ENCODE peak calls at places on chromosome 12, in ten cellular contexts. O is sigmoid colon; Y is right atrium auricular region; I is activated T-helper 1 cell treated with Interleukin-2 at 50 U/mL for 16 hours; C is astrocyte; B is uterus; X is stimulated activated CD4-positive, alpha-beta T cell treated with anti-CD3 and anti-CD28 coated beads, Interleukin-1b, Interleukin-23, amount 100 ng/mL, for 24 hours; W is EH; D is frontal cortex; F is fibroblast of pulmonary artery. H is an unnamed sample.

GRCh38 chr12:45721954-45722353 is 7.6 kb upstream of the ARID2 start:
- DNase-seq in X (no peak), I (no peak), D (no peak), Y (no peak), O (no peak), B (no peak), F (no peak), C (no peak), W (no peak), H (no peak)

GRCh38 chr12:97203408-97203807 is 259.2 kb upstream of the RMST start:
- DNase-seq in W (no peak), B (no peak), C (no peak), Y (no peak), X (no peak), F (no peak), D (no peak), I (no peak), O (no peak), H (no peak)

GRCh38 chr12:101076940-101077351 is 133.1 kb downstream of the SLC5A8 start:
- DNase-seq in C (peak), X (no peak), W (peak), D (no peak), O (no peak), F (peak), B (no peak), Y (no peak), I (no peak), H (no peak)

GRCh38 chr12:15423629-15424028 is 101.3 kb downstream of the PTPRO start:
- DNase-seq in C (peak), O (no peak), W (peak), I (no peak), F (peak), B (no peak), X (no peak), Y (no peak), D (no peak), H (no peak)

GRCh38 chr12:58939399-58940100 is 19.2 kb upstream of the LRIG3 start:
- DNase-seq in B (no peak), D (no peak), W (peak), F (no peak), X (no peak), O (no peak), I (no peak), C (no peak), Y (no peak), H (no peak)

GRCh38 chr12:51517800-51518199 is 73.2 kb upstream of the SCN8A start:
- DNase-seq in Y (no peak), W (no peak), D (no peak), F (peak), X (no peak), B (no peak), I (no peak), O (no peak), C (no peak), H (no peak)

GRCh38 chr12:2813573-2814185 is 1.2 kb downstream of the ITFG2 start:
- DNase-seq in O (no peak), B (no peak), I (no peak), W (peak), Y (no peak), X (peak), D (peak), C (peak), F (peak), H (no peak)

GRCh38 chr12:107349008-107349747 is 255.8 kb upstream of the CRY1 start:
- DNase-seq in F (peak), B (no peak), W (peak), O (no peak), Y (no peak), I (no peak), C (peak), X (no peak), D (no peak), H (no peak)

GRCh38 chr12:115337693-115338543 is 653.9 kb upstream of the TBX3 start:
- DNase-seq in C (peak), O (peak), B (peak), F (peak), Y (peak), W (peak), D (no peak), I (no peak), X (no peak), H (no peak)

GRCh38 chr12:8562310-8562709 is 21.6 kb upstream of the CLEC4E start:
- DNase-seq in F (no peak), D (no peak), Y (no peak), O (no peak), C (no peak), X (no peak), B (no peak), I (no peak), W (no peak), H (no peak)

GRCh38 chr12:123075591-123076171 is 75.2 kb downstream of the PITPNM2 start:
- DNase-seq in I (peak), Y (no peak), F (no peak), B (peak), W (peak), D (no peak), O (no peak), C (peak), X (peak), H (no peak)

GRCh38 chr12:43282106-43282505 is 269.9 kb downstream of the ADAMTS20 start:
- DNase-seq in I (no peak), C (no peak), Y (no peak), B (no peak), F (peak), O (no peak), D (no peak), X (no peak), W (peak), H (no peak)

GRCh38 chr12:3646561-3647241 is 106.2 kb downstream of the CRACR2A start:
- DNase-seq in W (peak), F (peak), I (no peak), Y (no peak), X (no peak), O (no peak), B (no peak), C (no peak), D (no peak), H (no peak)

GRCh38 chr12:109840349-109841073 is 7.3 kb upstream of the TRPV4 start:
- DNase-seq in B (no peak), D (no peak), X (no peak), C (no peak), Y (no peak), W (no peak), F (no peak), O (no peak), I (no peak), H (no peak)

GRCh38 chr12:71958056-71958455 is 19.4 kb downstream of the TPH2 start:
- DNase-seq in I (no peak), X (no peak), F (peak), W (peak), B (no peak), D (no peak), C (peak), Y (no peak), O (no peak), H (no peak)

H was measured in osteocyte.